ENCODE peak calls at places on chromosomes 1 and 21, in four cellular contexts. One of them, this sample, is unnamed.
A peak's percentile ranks its signal among the peaks of the same experiment; 100 is the strongest.

GRCh38 chr1:61395156-61395555 is 312.8 kb downstream of the NFIA start:
- DNase-seq in stimulated activated CD4-positive, alpha-beta T cell treated with anti-CD3 and anti-CD28 coated beads, Interleukin-4, amount 100 ng/mL, for 4 hours: no peak
- DNase-seq in GF-D8: no peak
- DNase-seq in EL: no peak
- DNase-seq in this sample: no peak

GRCh38 chr21:14526816-14527689 is 19.1 kb downstream of the SAMSN1 start:
- DNase-seq in stimulated activated CD4-positive, alpha-beta T cell treated with anti-CD3 and anti-CD28 coated beads, Interleukin-4, amount 100 ng/mL, for 4 hours: no peak
- DNase-seq in GF-D8: peak; percentile 41
- DNase-seq in EL: no peak
- DNase-seq in this sample: no peak

GRCh38 chr1:154434346-154435075 is 29.4 kb downstream of the IL6R start:
- DNase-seq in stimulated activated CD4-positive, alpha-beta T cell treated with anti-CD3 and anti-CD28 coated beads, Interleukin-4, amount 100 ng/mL, for 4 hours: no peak
- DNase-seq in GF-D8: no peak
- DNase-seq in EL: no peak
- DNase-seq in this sample: no peak

GRCh38 chr1:145859491-145860159 is 744 bp upstream of the PIAS3 start:
- DNase-seq in stimulated activated CD4-positive, alpha-beta T cell treated with anti-CD3 and anti-CD28 coated beads, Interleukin-4, amount 100 ng/mL, for 4 hours: peak; percentile 75
- DNase-seq in GF-D8: no peak
- DNase-seq in EL: peak; percentile 91
- DNase-seq in this sample: peak; percentile 88

GRCh38 chr1:85563139-85563538 is 17.4 kb upstream of the CCN1 start:
- DNase-seq in stimulated activated CD4-positive, alpha-beta T cell treated with anti-CD3 and anti-CD28 coated beads, Interleukin-4, amount 100 ng/mL, for 4 hours: no peak
- DNase-seq in GF-D8: no peak
- DNase-seq in EL: no peak
- DNase-seq in this sample: no peak

GRCh38 chr1:116537898-116538297 is 32.9 kb downstream of the CD58 start:
- DNase-seq in stimulated activated CD4-positive, alpha-beta T cell treated with anti-CD3 and anti-CD28 coated beads, Interleukin-4, amount 100 ng/mL, for 4 hours: no peak
- DNase-seq in GF-D8: no peak
- DNase-seq in EL: no peak
- DNase-seq in this sample: no peak

GRCh38 chr1:182080955-182081582 is 19.6 kb upstream of the ZNF648 start:
- DNase-seq in stimulated activated CD4-positive, alpha-beta T cell treated with anti-CD3 and anti-CD28 coated beads, Interleukin-4, amount 100 ng/mL, for 4 hours: no peak
- DNase-seq in GF-D8: peak; percentile 24
- DNase-seq in EL: peak; percentile 31
- DNase-seq in this sample: peak; percentile 50

GRCh38 chr1:17186216-17186894 is 18.6 kb upstream of the PADI1 start:
- DNase-seq in stimulated activated CD4-positive, alpha-beta T cell treated with anti-CD3 and anti-CD28 coated beads, Interleukin-4, amount 100 ng/mL, for 4 hours: no peak
- DNase-seq in GF-D8: no peak
- DNase-seq in EL: no peak
- DNase-seq in this sample: no peak

GRCh38 chr21:25903599-25903998 is 168.8 kb downstream of the GABPA start:
- DNase-seq in stimulated activated CD4-positive, alpha-beta T cell treated with anti-CD3 and anti-CD28 coated beads, Interleukin-4, amount 100 ng/mL, for 4 hours: no peak
- DNase-seq in GF-D8: no peak
- DNase-seq in EL: no peak
- DNase-seq in this sample: no peak

GRCh38 chr21:46532080-46532479 is 72.8 kb downstream of the S100B start:
- DNase-seq in stimulated activated CD4-positive, alpha-beta T cell treated with anti-CD3 and anti-CD28 coated beads, Interleukin-4, amount 100 ng/mL, for 4 hours: no peak
- DNase-seq in GF-D8: no peak
- DNase-seq in EL: no peak
- DNase-seq in this sample: no peak